ENCODE peak calls at places on chromosomes 13 and 19, in ten cellular contexts. M, T, H, V, R, S, I, K, C and F are unnamed samples.

GRCh38 chr19:37928527-37929286 is 21.7 kb downstream of the SIPA1L3 start:
- DNase-seq in M (no peak), T (peak), H (no peak), V (no peak), R (no peak), S (no peak), I (no peak), K (no peak), C (peak), F (peak)

GRCh38 chr19:45863840-45864628 is at the start of gene FOXA3:
- DNase-seq in M (peak), T (peak), H (no peak), V (no peak), R (peak), S (peak), I (peak), K (peak), C (peak), F (peak)

GRCh38 chr19:6248341-6248740 is 31.4 kb downstream of the MLLT1 start:
- DNase-seq in M (no peak), T (no peak), H (no peak), V (no peak), R (no peak), S (no peak), I (no peak), K (no peak), C (no peak), F (no peak)

GRCh38 chr19:23996549-23996948 is 81.9 kb downstream of the ZNF726 start:
- DNase-seq in M (no peak), T (peak), H (no peak), V (no peak), R (no peak), S (no peak), I (no peak), K (no peak), C (peak), F (no peak)

GRCh38 chr19:2983351-2984195 is 6.2 kb downstream of the TLE6 start:
- DNase-seq in M (no peak), T (peak), H (peak), V (peak), R (no peak), S (peak), I (peak), K (peak), C (peak), F (peak)

GRCh38 chr19:10625003-10625761 is at the start of gene SLC44A2:
- DNase-seq in M (no peak), T (peak), H (peak), V (peak), R (peak), S (peak), I (peak), K (peak), C (peak), F (peak)

GRCh38 chr19:10617409-10618121 is 7.8 kb upstream of the SLC44A2 start:
- DNase-seq in M (no peak), T (peak), H (no peak), V (no peak), R (no peak), S (no peak), I (no peak), K (peak), C (no peak), F (no peak)

GRCh38 chr19:4108767-4109625 is 14.9 kb downstream of the MAP2K2 start:
- DNase-seq in M (peak), T (no peak), H (no peak), V (no peak), R (no peak), S (no peak), I (no peak), K (no peak), C (no peak), F (peak)

GRCh38 chr13:99323488-99323887 is 16.3 kb upstream of the GPR183 start:
- DNase-seq in M (no peak), T (no peak), H (no peak), V (no peak), R (no peak), S (no peak), I (no peak), K (peak), C (no peak), F (no peak)

GRCh38 chr19:38464421-38465082 is 31.1 kb downstream of the RYR1 start:
- DNase-seq in M (no peak), T (no peak), H (no peak), V (no peak), R (no peak), S (no peak), I (no peak), K (no peak), C (no peak), F (no peak)

GRCh38 chr13:72166102-72166660 is 299.2 kb upstream of the DACH1 start:
- DNase-seq in M (no peak), T (no peak), H (no peak), V (no peak), R (no peak), S (no peak), I (no peak), K (no peak), C (no peak), F (no peak)

GRCh38 chr13:50131998-50132936 is 117.0 kb downstream of the KCNRG start:
- DNase-seq in M (peak), T (no peak), H (no peak), V (no peak), R (no peak), S (no peak), I (no peak), K (no peak), C (peak), F (peak)

GRCh38 chr13:113631341-113632095 is 26.5 kb downstream of the ATP4B start:
- DNase-seq in M (no peak), T (no peak), H (no peak), V (peak), R (peak), S (peak), I (no peak), K (no peak), C (no peak), F (no peak)

GRCh38 chr19:48501446-48501960 is 10.1 kb downstream of the LMTK3 start:
- DNase-seq in M (peak), T (peak), H (no peak), V (no peak), R (peak), S (peak), I (peak), K (no peak), C (peak), F (no peak)

GRCh38 chr13:50441141-50441540 is 402.4 kb downstream of the DLEU7 start:
- DNase-seq in M (no peak), T (no peak), H (no peak), V (no peak), R (no peak), S (no peak), I (no peak), K (peak), C (no peak), F (no peak)

GRCh38 chr13:114069376-114070097 is 62.9 kb downstream of the RASA3 start:
- DNase-seq in M (no peak), T (no peak), H (no peak), V (peak), R (peak), S (peak), I (no peak), K (no peak), C (no peak), F (no peak)

GRCh38 chr19:12793290-12794195 is 2.3 kb downstream of the JUNB start:
- DNase-seq in M (peak), T (peak), H (peak), V (peak), R (peak), S (peak), I (peak), K (peak), C (peak), F (peak)

GRCh38 chr19:12294308-12295158 is at the start of gene ZNF44:
- DNase-seq in M (peak), T (peak), H (peak), V (peak), R (peak), S (peak), I (peak), K (peak), C (peak), F (peak)

GRCh38 chr19:39824143-39825092 is 9.5 kb downstream of the DYRK1B start:
- DNase-seq in M (peak), T (peak), H (peak), V (peak), R (peak), S (peak), I (peak), K (peak), C (peak), F (peak)

GRCh38 chr13:95288899-95289500 is 12.3 kb downstream of the ABCC4 start:
- DNase-seq in M (no peak), T (no peak), H (no peak), V (no peak), R (no peak), S (no peak), I (no peak), K (no peak), C (no peak), F (no peak)

GRCh38 chr13:102440259-102440936 is 38.5 kb upstream of the FGF14 start:
- DNase-seq in M (no peak), T (no peak), H (no peak), V (no peak), R (no peak), S (peak), I (peak), K (no peak), C (no peak), F (no peak)

GRCh38 chr19:21197589-21198295 is 55.9 kb downstream of the ZNF431 start:
- DNase-seq in M (no peak), T (no peak), H (no peak), V (no peak), R (no peak), S (no peak), I (no peak), K (peak), C (no peak), F (no peak)

GRCh38 chr19:5011476-5012238 is 42.7 kb downstream of the KDM4B start:
- DNase-seq in M (no peak), T (no peak), H (peak), V (no peak), R (no peak), S (no peak), I (no peak), K (no peak), C (no peak), F (no peak)

GRCh38 chr19:37855098-37855497 is 51.3 kb downstream of the WDR87 start:
- DNase-seq in M (peak), T (no peak), H (no peak), V (no peak), R (peak), S (peak), I (peak), K (peak), C (no peak), F (peak)

DNA sequence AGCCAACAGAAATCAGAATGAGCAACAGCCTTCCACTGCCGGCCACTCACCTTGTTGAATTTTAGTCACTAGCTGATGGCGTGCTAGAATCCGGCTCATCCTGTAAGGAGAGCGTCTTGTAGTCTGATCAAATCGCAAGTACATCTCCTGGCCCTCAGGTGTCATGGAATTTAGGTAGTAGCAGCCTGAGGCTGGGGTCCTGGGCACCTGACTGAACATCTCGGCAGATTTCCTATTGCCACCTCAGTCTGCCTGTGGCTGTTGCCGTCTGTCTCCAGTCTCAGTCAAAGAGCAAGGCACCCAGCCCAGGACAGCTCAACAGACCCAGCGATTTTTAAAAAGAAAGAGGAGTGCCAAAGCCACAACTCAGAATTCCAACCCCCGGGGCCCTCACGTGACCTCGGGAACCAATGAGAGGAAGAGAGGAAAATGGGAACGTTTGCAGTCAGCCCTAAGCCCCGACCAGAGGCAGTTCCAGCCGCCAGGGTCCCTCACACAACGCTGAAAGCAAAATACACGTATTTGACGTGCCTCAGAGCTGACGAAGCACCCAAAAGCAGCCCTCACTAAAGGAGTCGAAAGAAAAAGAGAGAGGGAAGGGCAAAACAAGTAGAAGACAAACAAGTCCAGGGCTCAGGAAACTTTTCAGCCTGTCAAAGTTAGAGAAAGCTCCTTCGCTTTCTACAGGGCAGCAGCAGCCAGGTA is at the start of gene STARD13:
- DNase-seq in M (no peak), T (peak), H (peak), V (peak), R (peak), S (peak), I (peak), K (peak), C (peak), F (peak)
- TF ChIP-seq CTCF in M (no peak), T (peak), H (peak), V (peak), R (peak), S (peak), I (peak), K (peak), C (no peak), F (peak)

DNA sequence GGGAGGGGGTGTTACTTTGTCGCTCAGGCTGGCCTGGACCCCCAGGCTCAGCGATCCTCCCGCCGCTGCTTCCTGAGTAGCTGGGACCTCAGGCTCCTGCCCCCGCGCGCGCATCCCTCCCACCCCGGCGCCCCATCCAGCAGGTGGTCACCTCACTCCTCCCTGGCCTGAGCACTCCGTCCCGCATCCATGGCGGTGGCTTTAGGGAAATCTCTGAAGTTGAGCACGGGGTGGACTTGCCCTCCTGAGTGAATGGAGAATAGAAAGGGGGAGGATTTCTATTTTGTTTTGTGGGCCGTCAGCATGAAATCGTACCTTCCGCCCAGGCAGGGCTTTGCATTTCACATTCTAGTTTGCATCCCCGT is 413 bp upstream of the ZNF813 start:
- DNase-seq in M (no peak), T (no peak), H (no peak), V (no peak), R (peak), S (no peak), I (no peak), K (no peak), C (peak), F (no peak)
- TF ChIP-seq CTCF in M (no peak), T (no peak), H (no peak), V (no peak), R (no peak), S (no peak), I (no peak), K (no peak), C (no peak), F (no peak)

DNA sequence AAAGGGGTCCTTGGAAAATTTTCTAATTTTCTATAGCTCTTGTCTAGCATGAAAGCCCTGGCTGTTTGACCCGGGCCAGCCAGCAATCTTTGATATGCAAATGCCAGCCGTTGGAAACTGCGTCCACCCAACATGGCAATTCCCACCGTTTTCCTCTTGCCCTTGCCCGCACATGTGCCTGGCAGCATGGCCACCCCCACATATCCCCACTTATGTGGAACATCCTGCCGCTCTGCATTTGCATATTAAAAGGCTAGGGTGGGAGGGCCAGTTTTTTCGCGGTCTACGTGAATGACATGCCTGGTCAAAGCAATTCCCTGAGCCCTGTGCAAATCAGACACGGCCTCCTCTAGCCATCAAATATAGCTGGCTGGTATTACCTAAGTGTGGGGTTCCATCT is 110.3 kb upstream of the TDRD3 start:
- DNase-seq in M (no peak), T (no peak), H (no peak), V (no peak), R (no peak), S (no peak), I (no peak), K (no peak), C (peak), F (no peak)
- TF ChIP-seq CTCF in M (no peak), T (no peak), H (no peak), V (no peak), R (no peak), S (no peak), I (no peak), K (no peak), C (no peak), F (no peak)

GRCh38 chr13:24308488-24309020 is 826 bp upstream of the C1QTNF9 start:
- DNase-seq in M (no peak), T (no peak), H (no peak), V (no peak), R (no peak), S (no peak), I (no peak), K (no peak), C (no peak), F (no peak)

GRCh38 chr13:24308068-24308445 is 1.3 kb upstream of the C1QTNF9 start:
- DNase-seq in M (no peak), T (no peak), H (no peak), V (no peak), R (no peak), S (no peak), I (no peak), K (no peak), C (no peak), F (no peak)

DNA sequence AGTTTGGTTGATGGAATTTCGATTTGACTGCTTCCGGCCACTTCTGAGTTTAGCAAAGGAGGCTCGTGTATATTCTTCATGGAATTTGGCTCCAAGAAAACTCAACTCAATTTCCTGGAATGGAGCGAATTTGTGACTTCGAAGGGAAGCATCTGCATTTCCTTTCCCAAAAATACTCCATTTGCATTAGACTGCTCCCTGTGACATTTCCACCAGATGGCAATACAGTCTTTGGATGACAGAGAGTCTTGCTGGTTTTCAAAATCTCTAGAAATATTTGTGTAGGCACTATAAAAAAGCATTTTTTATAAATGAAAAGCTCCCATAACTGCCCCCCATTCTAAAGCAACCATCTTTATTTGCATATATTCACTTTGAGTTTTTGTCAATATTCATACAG is 4.1 kb downstream of the C1QTNF9 start:
- DNase-seq in M (no peak), T (no peak), H (no peak), V (no peak), R (no peak), S (no peak), I (no peak), K (peak), C (no peak), F (no peak)
- TF ChIP-seq CTCF in M (no peak), T (no peak), H (peak), V (no peak), R (no peak), S (no peak), I (peak), K (peak), C (no peak), F (no peak)

DNA sequence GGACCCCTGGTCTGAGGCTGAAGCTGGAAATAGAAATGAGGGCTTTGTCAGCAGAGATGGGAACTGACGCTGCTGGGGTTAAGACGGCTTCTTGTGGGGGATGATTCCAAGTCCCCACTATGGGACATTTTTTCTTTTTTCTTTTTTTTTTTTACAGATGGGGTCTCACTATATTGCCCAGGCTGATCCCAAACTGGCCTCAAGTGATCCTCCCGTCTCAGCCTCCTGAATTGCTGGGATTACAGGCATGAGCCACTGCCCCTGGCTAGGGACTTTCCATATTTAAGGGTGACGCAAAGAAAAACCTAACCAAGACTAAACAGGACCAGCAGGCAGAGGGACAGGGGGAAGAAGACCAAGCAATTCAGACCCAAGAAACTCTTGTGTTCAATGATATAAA is 10.0 kb downstream of the LRFN3 start:
- DNase-seq in M (no peak), T (no peak), H (no peak), V (no peak), R (no peak), S (no peak), I (no peak), K (no peak), C (no peak), F (no peak)
- TF ChIP-seq CTCF in M (no peak), T (no peak), H (no peak), V (no peak), R (no peak), S (no peak), I (no peak), K (no peak), C (no peak), F (no peak)

DNA sequence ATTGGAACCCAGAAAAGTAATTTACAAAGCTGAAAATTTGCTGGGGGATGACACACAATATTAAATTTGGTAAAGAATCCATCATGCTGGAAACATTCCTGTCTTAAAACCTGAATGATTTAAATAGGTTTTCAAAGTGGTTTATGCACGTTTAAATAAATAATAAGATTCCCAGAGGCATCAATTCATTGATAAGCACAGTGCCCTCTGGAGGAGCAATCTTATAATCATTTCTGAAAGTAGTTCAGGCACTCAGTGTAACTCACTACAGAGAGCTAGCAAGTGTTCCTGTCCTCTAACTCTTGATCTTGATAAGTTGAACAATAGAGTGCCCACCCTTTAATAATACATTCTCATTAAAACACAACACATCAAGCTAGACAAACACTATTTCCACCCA is 43.5 kb upstream of the SHISA2 start:
- DNase-seq in M (no peak), T (no peak), H (no peak), V (no peak), R (no peak), S (no peak), I (no peak), K (no peak), C (no peak), F (no peak)
- TF ChIP-seq CTCF in M (no peak), T (no peak), H (no peak), V (no peak), R (no peak), S (no peak), I (no peak), K (no peak), C (no peak), F (no peak)

DNA sequence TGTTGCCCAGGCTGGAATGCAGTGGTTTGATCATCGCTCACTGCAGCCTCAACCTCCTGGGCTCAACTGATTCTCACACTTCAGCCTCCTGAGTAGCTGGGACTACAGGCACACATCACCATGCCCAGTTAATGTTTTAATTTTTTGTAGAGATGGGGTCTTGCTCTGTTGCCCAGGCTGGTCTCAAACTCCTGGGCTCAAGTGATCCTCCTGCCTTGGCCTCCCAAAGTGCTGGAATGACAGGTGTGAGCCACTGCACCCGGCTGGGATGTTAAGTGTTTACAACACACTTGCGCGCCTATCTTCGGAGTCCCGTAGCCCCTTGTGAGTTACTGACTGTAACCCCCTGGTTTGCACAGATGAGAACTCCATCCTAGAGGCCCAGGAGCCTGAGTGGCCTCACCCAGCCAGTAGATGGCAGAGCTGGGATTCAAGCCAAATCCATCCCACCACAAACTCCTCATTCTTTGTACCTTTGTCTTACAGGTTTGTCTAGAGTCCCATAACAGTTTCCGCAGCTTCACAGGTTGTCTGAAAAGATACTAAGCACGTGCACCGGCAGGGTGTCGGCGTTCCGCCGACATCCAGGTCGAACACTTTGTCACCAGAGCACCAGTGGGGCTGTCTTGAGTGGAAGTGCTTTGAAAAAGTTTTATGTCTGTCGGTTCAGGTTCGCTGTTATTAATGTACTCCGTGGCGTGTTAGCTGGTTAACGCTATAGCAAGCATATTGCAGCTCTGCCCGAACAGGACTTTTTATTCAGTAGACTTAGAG is 14.7 kb downstream of the MAG start:
- DNase-seq in M (no peak), T (peak), H (no peak), V (peak), R (peak), S (no peak), I (no peak), K (no peak), C (peak), F (peak)
- TF ChIP-seq CTCF in M (no peak), T (peak), H (peak), V (no peak), R (no peak), S (no peak), I (no peak), K (no peak), C (peak), F (peak)